ENCODE peak calls at places on chromosome 14, in four cellular contexts. F is lung, L is heart right ventricle, P is sigmoid colon. R is an unnamed sample.

GRCh38 chr14:51095854-51096823 is 1.2 kb upstream of the TRIM9 start:
- DNase-seq in F (no peak), L (peak), P (peak), R (no peak)

GRCh38 chr14:105137481-105138020 is 31.0 kb downstream of the JAG2 start:
- DNase-seq in F (no peak), L (no peak), P (peak), R (no peak)

GRCh38 chr14:29892327-29892726 is 35.3 kb downstream of the PRKD1 start:
- DNase-seq in F (no peak), L (no peak), P (no peak), R (no peak)

GRCh38 chr14:35155962-35156361 is 33.6 kb downstream of the PRORP start:
- DNase-seq in F (no peak), L (no peak), P (no peak), R (no peak)

GRCh38 chr14:64324461-64325255 is 30.5 kb upstream of the ESR2 start:
- DNase-seq in F (no peak), L (no peak), P (no peak), R (no peak)

GRCh38 chr14:47208434-47208833 is 467.0 kb downstream of the MDGA2 start:
- DNase-seq in F (no peak), L (no peak), P (no peak), R (no peak)

GRCh38 chr14:98957211-98958047 is 314.6 kb downstream of the BCL11B start:
- DNase-seq in F (peak), L (peak), P (peak), R (peak)

GRCh38 chr14:33493329-33493728 is 457.5 kb downstream of the EGLN3 start:
- DNase-seq in F (no peak), L (no peak), P (no peak), R (no peak)

GRCh38 chr14:23359722-23360447 is 5.1 kb downstream of the EFS start:
- DNase-seq in F (no peak), L (no peak), P (no peak), R (peak)

GRCh38 chr14:97602438-97603117 is 805.4 kb downstream of the VRK1 start:
- DNase-seq in F (no peak), L (peak), P (no peak), R (no peak)

GRCh38 chr14:42192659-42193425 is 586.2 kb downstream of the LRFN5 start:
- DNase-seq in F (no peak), L (no peak), P (no peak), R (no peak)

GRCh38 chr14:24634158-24634557 is at the start of gene GZMB:
- DNase-seq in F (no peak), L (no peak), P (no peak), R (no peak)
- TF ChIP-seq CTCF in F (no peak), L (no peak), P (no peak), R (no peak)

GRCh38 chr14:20247651-20248246 is 8.7 kb downstream of the OR11H4 start:
- DNase-seq in F (no peak), L (no peak), P (no peak), R (no peak)
- TF ChIP-seq CTCF in F (no peak), L (no peak), P (no peak), R (no peak)

GRCh38 chr14:39988939-39989338 is 556.7 kb upstream of the FBXO33 start:
- DNase-seq in F (no peak), L (no peak), P (no peak), R (no peak)
- TF ChIP-seq CTCF in F (no peak), L (peak), P (peak), R (no peak)

DNA sequence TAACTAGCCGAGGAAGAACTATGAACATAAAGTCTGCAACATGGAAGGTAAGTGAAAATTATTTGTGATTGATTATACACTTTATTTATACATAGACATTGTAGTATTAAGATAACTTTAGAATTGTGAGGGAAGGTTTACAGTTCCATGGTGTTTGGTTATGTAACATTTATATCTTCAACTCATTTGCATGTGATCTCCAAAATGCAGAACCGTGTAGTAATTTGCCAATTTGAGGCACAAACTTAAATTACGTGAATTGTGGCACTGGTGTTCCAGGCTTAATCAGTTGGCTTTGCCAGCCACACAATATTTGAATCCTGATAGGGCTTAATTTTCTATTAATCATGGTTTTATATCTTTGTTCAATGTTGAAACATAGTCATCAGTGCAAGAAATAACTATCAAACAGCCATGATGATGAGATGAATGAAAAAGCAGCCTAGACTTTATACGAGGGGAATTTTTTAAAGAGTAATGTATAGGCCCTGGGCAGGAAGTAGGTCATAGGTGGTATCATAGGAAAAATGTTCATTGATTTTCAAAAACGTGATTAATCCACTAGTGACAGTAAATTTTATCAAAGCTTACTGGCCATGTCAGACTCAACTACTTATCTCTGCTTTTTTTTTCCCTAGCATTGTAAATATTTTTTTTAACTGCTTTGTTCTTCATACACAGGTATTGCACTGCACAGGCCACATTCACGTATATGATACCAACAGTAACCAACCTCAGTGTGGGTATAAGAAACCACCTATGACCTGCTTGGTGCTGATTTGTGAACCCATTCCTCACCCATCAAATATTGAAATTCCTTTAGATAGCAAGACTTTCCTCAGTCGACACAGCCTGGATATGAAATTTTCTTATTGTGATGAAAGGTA is 31.7 kb downstream of the HIF1A start:
- DNase-seq in F (no peak), L (no peak), P (no peak), R (no peak)
- TF ChIP-seq CTCF in F (no peak), L (no peak), P (no peak), R (no peak)

GRCh38 chr14:55519473-55520080 is 60.4 kb upstream of the KTN1 start:
- DNase-seq in F (no peak), L (no peak), P (no peak), R (no peak)
- TF ChIP-seq CTCF in F (no peak), L (no peak), P (no peak), R (no peak)

DNA sequence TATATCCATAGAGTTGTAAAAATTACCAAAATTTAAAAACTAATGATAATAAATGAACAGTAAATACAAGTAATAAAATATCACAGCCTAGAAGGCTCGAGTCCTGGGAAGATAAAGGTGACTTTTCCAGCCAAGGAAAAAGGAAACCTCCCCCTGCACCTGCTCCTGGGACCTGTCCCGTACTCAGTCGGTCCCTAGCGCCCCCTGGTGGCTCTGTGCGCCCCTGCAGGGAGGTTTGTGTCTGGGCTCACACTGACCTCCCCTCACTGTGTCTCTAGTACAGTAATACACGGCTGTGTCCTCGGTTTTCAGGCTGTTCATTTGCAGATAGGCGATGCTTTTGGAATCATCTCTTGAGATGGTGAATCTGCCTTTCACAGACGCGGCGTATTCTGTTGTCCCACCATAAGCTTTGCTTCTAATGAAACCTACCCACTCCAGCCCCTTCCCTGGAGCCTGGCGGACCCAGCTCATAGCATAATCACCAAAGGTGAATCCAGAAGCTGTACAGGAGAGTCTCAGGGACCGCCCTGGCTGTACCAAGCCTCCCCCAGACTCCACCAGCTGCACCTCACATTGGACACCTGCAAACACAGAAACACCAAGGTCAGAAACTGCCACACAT is 1030.4 kb downstream of the TMEM121 start:
- DNase-seq in F (peak), L (no peak), P (no peak), R (no peak)
- TF ChIP-seq CTCF in F (peak), L (peak), P (no peak), R (no peak)

GRCh38 chr14:67837011-67837624 is 17.5 kb downstream of the RAD51B start:
- DNase-seq in F (peak), L (peak), P (peak), R (no peak)
- TF ChIP-seq CTCF in F (peak), L (peak), P (peak), R (peak)

GRCh38 chr14:96299441-96299840 is 43.4 kb downstream of the BDKRB1 start:
- DNase-seq in F (no peak), L (no peak), P (no peak), R (no peak)
- TF ChIP-seq CTCF in F (no peak), L (no peak), P (no peak), R (no peak)

R was measured in coronary artery.